ENCODE peak calls at places on chromosomes 4 and X, in six cellular contexts. One of them, this sample, is unnamed.

GRCh38 chr4:27084685-27085356 is 224.2 kb downstream of the STIM2 start:
- DNase-seq in pancreas: no peak
- DNase-seq in A549: no peak
- DNase-seq in Peyer's patch: no peak
- DNase-seq in left lung: no peak
- DNase-seq in sigmoid colon: no peak
- DNase-seq in this sample: peak; percentile 69

GRCh38 chr4:147924604-147925412 is 192.9 kb downstream of the ARHGAP10 start:
- DNase-seq in A549: peak; percentile 30
- DNase-seq in sigmoid colon: no peak
- DNase-seq in Peyer's patch: no peak
- DNase-seq in pancreas: no peak
- DNase-seq in left lung: no peak
- DNase-seq in this sample: no peak

GRCh38 chr4:2280531-2281300 is 18.8 kb upstream of the MXD4 start:
- DNase-seq in pancreas: peak; percentile 32
- DNase-seq in sigmoid colon: no peak
- DNase-seq in A549: no peak
- DNase-seq in left lung: no peak
- DNase-seq in Peyer's patch: no peak
- DNase-seq in this sample: no peak

GRCh38 chr4:3485011-3485881 is 22.1 kb downstream of the DOK7 start:
- DNase-seq in A549: no peak
- DNase-seq in Peyer's patch: no peak
- DNase-seq in left lung: no peak
- DNase-seq in sigmoid colon: no peak
- DNase-seq in pancreas: peak; percentile 75
- DNase-seq in this sample: no peak

GRCh38 chr4:25030283-25031076 is at the start of gene LGI2:
- DNase-seq in sigmoid colon: peak; percentile 74
- DNase-seq in A549: no peak
- DNase-seq in left lung: peak; percentile 42
- DNase-seq in pancreas: peak; percentile 83
- DNase-seq in Peyer's patch: no peak
- DNase-seq in this sample: peak; percentile 70

GRCh38 chr4:7048642-7049041 is 5.5 kb downstream of the TADA2B start:
- DNase-seq in left lung: no peak
- DNase-seq in A549: no peak
- DNase-seq in pancreas: no peak
- DNase-seq in sigmoid colon: no peak
- DNase-seq in Peyer's patch: no peak
- DNase-seq in this sample: no peak

GRCh38 chr4:2698504-2698903 is 57.6 kb downstream of the TNIP2 start:
- DNase-seq in pancreas: no peak
- DNase-seq in A549: no peak
- DNase-seq in Peyer's patch: no peak
- DNase-seq in left lung: no peak
- DNase-seq in sigmoid colon: no peak
- DNase-seq in this sample: no peak

GRCh38 chr4:120132935-120133334 is 66.3 kb upstream of the MAD2L1 start:
- DNase-seq in Peyer's patch: no peak
- DNase-seq in A549: peak; percentile 4
- DNase-seq in pancreas: no peak
- DNase-seq in left lung: no peak
- DNase-seq in sigmoid colon: no peak
- DNase-seq in this sample: no peak

GRCh38 chrX:32448320-32448719 is 763.0 kb downstream of the DMD start:
- DNase-seq in A549: no peak
- DNase-seq in pancreas: no peak
- DNase-seq in sigmoid colon: no peak
- DNase-seq in left lung: no peak
- DNase-seq in Peyer's patch: no peak
- DNase-seq in this sample: no peak

GRCh38 chr4:107215222-107215621 is 179.1 kb upstream of the DKK2 start:
- DNase-seq in sigmoid colon: no peak
- DNase-seq in A549: no peak
- DNase-seq in Peyer's patch: no peak
- DNase-seq in left lung: no peak
- DNase-seq in pancreas: no peak
- DNase-seq in this sample: no peak

GRCh38 chr4:23305026-23305425 is 584.8 kb downstream of the PPARGC1A start:
- DNase-seq in sigmoid colon: no peak
- DNase-seq in pancreas: no peak
- DNase-seq in A549: no peak
- DNase-seq in left lung: no peak
- DNase-seq in Peyer's patch: no peak
- DNase-seq in this sample: no peak

GRCh38 chr4:65668201-65669007 is 1.9 kb downstream of the EPHA5 start:
- DNase-seq in pancreas: peak; percentile 56
- DNase-seq in sigmoid colon: peak; percentile 63
- DNase-seq in left lung: no peak
- DNase-seq in Peyer's patch: no peak
- DNase-seq in A549: no peak
- DNase-seq in this sample: peak; percentile 50

GRCh38 chr4:109560687-109561452 is 824 bp downstream of the MCUB start:
- DNase-seq in A549: peak; percentile 19
- DNase-seq in sigmoid colon: peak; percentile 73
- DNase-seq in pancreas: no peak
- DNase-seq in Peyer's patch: peak; percentile 66
- DNase-seq in left lung: peak; percentile 49
- DNase-seq in this sample: no peak

GRCh38 chr4:54585321-54586000 is 72.3 kb upstream of the KIT start:
- DNase-seq in A549: no peak
- DNase-seq in Peyer's patch: no peak
- DNase-seq in sigmoid colon: no peak
- DNase-seq in pancreas: no peak
- DNase-seq in left lung: no peak
- DNase-seq in this sample: no peak

GRCh38 chr4:4789462-4789861 is 70.0 kb upstream of the MSX1 start:
- DNase-seq in A549: no peak
- DNase-seq in left lung: no peak
- DNase-seq in Peyer's patch: no peak
- DNase-seq in sigmoid colon: no peak
- DNase-seq in pancreas: no peak
- DNase-seq in this sample: no peak

GRCh38 chr4:149706942-149707341 is 108.7 kb downstream of the IQCM start:
- DNase-seq in pancreas: no peak
- DNase-seq in left lung: no peak
- DNase-seq in Peyer's patch: no peak
- DNase-seq in sigmoid colon: no peak
- DNase-seq in A549: no peak
- DNase-seq in this sample: no peak

GRCh38 chr4:44019721-44020120 is 428.9 kb downstream of the KCTD8 start:
- DNase-seq in A549: no peak
- DNase-seq in sigmoid colon: no peak
- DNase-seq in Peyer's patch: no peak
- DNase-seq in left lung: no peak
- DNase-seq in pancreas: no peak
- DNase-seq in this sample: no peak

GRCh38 chrX:38482183-38482582 is 79.2 kb upstream of the TSPAN7 start:
- DNase-seq in sigmoid colon: no peak
- DNase-seq in A549: no peak
- DNase-seq in Peyer's patch: no peak
- DNase-seq in pancreas: no peak
- DNase-seq in left lung: no peak
- DNase-seq in this sample: no peak

GRCh38 chrX:133677123-133678063 is 262.1 kb upstream of the GPC4 start:
- DNase-seq in sigmoid colon: no peak
- DNase-seq in Peyer's patch: no peak
- DNase-seq in pancreas: no peak
- DNase-seq in A549: no peak
- DNase-seq in left lung: no peak
- DNase-seq in this sample: no peak

GRCh38 chrX:48695925-48696300 is 621 bp upstream of the SUV39H1 start:
- DNase-seq in left lung: no peak
- DNase-seq in Peyer's patch: no peak
- DNase-seq in sigmoid colon: no peak
- DNase-seq in A549: no peak
- DNase-seq in pancreas: no peak
- DNase-seq in this sample: no peak

GRCh38 chr4:41064953-41065352 is 149.4 kb downstream of the APBB2 start:
- DNase-seq in A549: no peak
- DNase-seq in sigmoid colon: no peak
- DNase-seq in left lung: no peak
- DNase-seq in pancreas: no peak
- DNase-seq in Peyer's patch: no peak
- DNase-seq in this sample: no peak

DNA sequence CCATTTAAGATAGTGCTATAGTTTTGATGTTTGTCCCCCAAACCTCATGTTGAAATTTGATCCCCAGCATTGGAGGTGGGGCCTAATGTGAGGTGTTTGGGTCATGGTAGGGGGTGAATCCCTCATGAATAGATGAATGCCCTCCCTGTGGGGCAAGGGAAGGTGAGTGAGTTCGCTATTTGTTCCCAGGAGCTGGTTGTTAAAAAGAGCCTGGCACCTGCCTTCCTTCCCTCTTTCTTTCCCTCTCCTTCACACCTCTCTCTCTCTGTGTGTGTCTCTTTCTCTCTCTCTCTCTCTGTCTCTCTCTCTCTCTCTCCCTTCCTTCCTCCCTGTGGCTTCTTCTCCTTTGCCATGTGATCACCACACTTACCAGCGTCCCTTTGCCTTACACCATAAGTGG is 160.7 kb downstream of the AASDH start:
- DNase-seq in left lung: no peak
- DNase-seq in A549: no peak
- DNase-seq in sigmoid colon: no peak
- DNase-seq in pancreas: no peak
- DNase-seq in Peyer's patch: no peak
- DNase-seq in this sample: no peak
- H3K27ac ChIP-seq in left lung: no peak overlapping the region
- H3K27ac ChIP-seq in A549: no peak overlapping the region
- H3K27ac ChIP-seq in sigmoid colon: no peak overlapping the region
- H3K27ac ChIP-seq in pancreas: no peak overlapping the region
- H3K27ac ChIP-seq in Peyer's patch: no peak overlapping the region
- H3K27ac ChIP-seq in this sample: no peak overlapping the region

DNA sequence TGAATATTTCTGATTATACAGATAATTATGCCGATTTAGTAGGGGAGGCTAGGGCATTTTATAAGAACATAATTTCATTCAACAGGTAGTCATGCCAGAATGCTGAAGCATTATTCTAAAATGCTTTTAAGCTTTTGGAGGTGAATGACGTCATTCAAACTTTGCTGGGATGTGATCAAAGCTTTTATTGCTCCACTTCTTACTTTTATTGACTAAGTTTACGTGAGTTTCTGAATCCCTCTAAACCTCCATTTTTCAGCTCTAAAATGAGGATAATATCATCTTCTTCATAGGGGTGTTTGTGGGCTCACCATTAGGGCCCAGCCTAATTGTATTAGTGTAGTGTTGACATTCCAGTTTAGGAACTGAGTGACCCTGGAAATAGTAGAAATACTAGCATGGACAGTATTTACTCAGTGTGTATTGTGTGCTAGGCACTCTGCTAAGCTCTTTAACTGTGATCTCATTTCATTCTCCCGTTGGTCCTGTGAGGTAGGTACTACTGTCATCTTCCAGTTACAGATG is 3.0 kb downstream of the WWC2 start:
- DNase-seq in Peyer's patch: no peak
- DNase-seq in pancreas: no peak
- DNase-seq in left lung: no peak
- DNase-seq in A549: no peak
- DNase-seq in sigmoid colon: no peak
- DNase-seq in this sample: no peak
- H3K4me3 ChIP-seq in Peyer's patch: no peak overlapping the region
- H3K4me3 ChIP-seq in pancreas: no peak overlapping the region
- H3K4me3 ChIP-seq in left lung: no peak overlapping the region
- H3K4me3 ChIP-seq in A549: no peak overlapping the region
- H3K4me3 ChIP-seq in sigmoid colon: no peak overlapping the region
- H3K4me3 ChIP-seq in this sample: no peak overlapping the region

GRCh38 chr4:47462799-47463234 is 685 bp downstream of the COMMD8 start:
- DNase-seq in A549: no peak
- DNase-seq in sigmoid colon: no peak
- DNase-seq in left lung: no peak
- DNase-seq in Peyer's patch: no peak
- DNase-seq in pancreas: no peak
- DNase-seq in this sample: no peak

GRCh38 chr4:47466061-47466785 is 2.7 kb upstream of the COMMD8 start:
- DNase-seq in pancreas: no peak
- DNase-seq in Peyer's patch: no peak
- DNase-seq in A549: no peak
- DNase-seq in left lung: no peak
- DNase-seq in sigmoid colon: no peak
- DNase-seq in this sample: no peak

GRCh38 chr4:47465008-47465407 is 1.5 kb upstream of the COMMD8 start:
- DNase-seq in A549: no peak
- DNase-seq in sigmoid colon: no peak
- DNase-seq in Peyer's patch: no peak
- DNase-seq in left lung: no peak
- DNase-seq in pancreas: no peak
- DNase-seq in this sample: no peak

GRCh38 chr4:47468686-47469365 is 5.3 kb upstream of the COMMD8 start:
- DNase-seq in left lung: no peak
- DNase-seq in sigmoid colon: no peak
- DNase-seq in pancreas: no peak
- DNase-seq in A549: no peak
- DNase-seq in Peyer's patch: no peak
- DNase-seq in this sample: no peak

GRCh38 chr4:47463235-47463956 is at the start of gene COMMD8:
- DNase-seq in A549: peak; percentile 92
- DNase-seq in pancreas: peak; percentile 99
- DNase-seq in Peyer's patch: peak; percentile 97
- DNase-seq in left lung: peak; percentile 98
- DNase-seq in sigmoid colon: peak; percentile 98
- DNase-seq in this sample: peak; percentile 98
- H3K27ac ChIP-seq in A549: peak within 1 kb of the TSS; percentile 97
- H3K27ac ChIP-seq in pancreas: peak within 1 kb of the TSS; percentile 61
- H3K27ac ChIP-seq in Peyer's patch: peak within 1 kb of the TSS; percentile 82
- H3K27ac ChIP-seq in left lung: peak within 1 kb of the TSS; percentile 89
- H3K27ac ChIP-seq in sigmoid colon: peak within 1 kb of the TSS; percentile 84
- H3K27ac ChIP-seq in this sample: peak within 1 kb of the TSS; percentile 86

GRCh38 chrX:140767646-140768045 is 58.1 kb downstream of the LINC00632 start:
- DNase-seq in pancreas: no peak
- DNase-seq in A549: peak; percentile 27
- DNase-seq in left lung: no peak
- DNase-seq in Peyer's patch: no peak
- DNase-seq in sigmoid colon: no peak
- DNase-seq in this sample: no peak

GRCh38 chrX:140765043-140765784 is 55.7 kb downstream of the LINC00632 start:
- DNase-seq in pancreas: no peak
- DNase-seq in left lung: no peak
- DNase-seq in sigmoid colon: peak; percentile 58
- DNase-seq in A549: peak; percentile 31
- DNase-seq in Peyer's patch: no peak
- DNase-seq in this sample: no peak

GRCh38 chrX:140766024-140766611 is 56.6 kb downstream of the LINC00632 start:
- DNase-seq in sigmoid colon: peak; percentile 61
- DNase-seq in Peyer's patch: no peak
- DNase-seq in pancreas: peak; percentile 35
- DNase-seq in left lung: no peak
- DNase-seq in A549: peak; percentile 68
- DNase-seq in this sample: peak; percentile 60

GRCh38 chrX:140762061-140762460 is 52.5 kb downstream of the LINC00632 start:
- DNase-seq in A549: peak; percentile 68
- DNase-seq in left lung: no peak
- DNase-seq in pancreas: no peak
- DNase-seq in Peyer's patch: no peak
- DNase-seq in sigmoid colon: peak; percentile 61
- DNase-seq in this sample: no peak

GRCh38 chrX:140764401-140764919 is 54.9 kb downstream of the LINC00632 start:
- DNase-seq in Peyer's patch: no peak
- DNase-seq in A549: peak; percentile 44
- DNase-seq in left lung: peak; percentile 55
- DNase-seq in sigmoid colon: peak; percentile 59
- DNase-seq in pancreas: peak; percentile 57
- DNase-seq in this sample: no peak
- H3K4me3 ChIP-seq in Peyer's patch: no peak overlapping the region
- H3K4me3 ChIP-seq in A549: peak overlapping the region; percentile 64
- H3K4me3 ChIP-seq in left lung: peak overlapping the region; percentile 24
- H3K4me3 ChIP-seq in sigmoid colon: peak overlapping the region; percentile 40
- H3K4me3 ChIP-seq in pancreas: peak overlapping the region; percentile 29
- H3K4me3 ChIP-seq in this sample: peak overlapping the region; percentile 39

GRCh38 chrX:13669246-13669689 is 16.3 kb downstream of the TCEANC start:
- DNase-seq in left lung: peak; percentile 67
- DNase-seq in pancreas: peak; percentile 69
- DNase-seq in sigmoid colon: peak; percentile 82
- DNase-seq in A549: peak; percentile 87
- DNase-seq in Peyer's patch: peak; percentile 56
- DNase-seq in this sample: peak; percentile 64
- H3K27ac ChIP-seq in left lung: peak overlapping the region; percentile 9
- H3K27ac ChIP-seq in pancreas: peak overlapping the region; percentile 27
- H3K27ac ChIP-seq in sigmoid colon: peak overlapping the region; percentile 44
- H3K27ac ChIP-seq in A549: peak overlapping the region; percentile 82
- H3K27ac ChIP-seq in Peyer's patch: peak overlapping the region; percentile 61
- H3K27ac ChIP-seq in this sample: peak overlapping the region; percentile 51

This sample was measured in upper lobe of right lung.